ENCODE peak calls at places on chromosome 14, in five cellular contexts. B, W, U, S and Q are unnamed samples.

GRCh38 chr14:87131879-87132278 is 861.1 kb downstream of the GALC start:
- DNase-seq in B (no peak), W (no peak), U (peak), S (no peak), Q (no peak)

GRCh38 chr14:70955543-70956480 is 48.6 kb downstream of the PCNX1 start:
- DNase-seq in B (peak), W (no peak), U (peak), S (peak), Q (no peak)

GRCh38 chr14:36941783-36942521 is 230.5 kb downstream of the SLC25A21 start:
- DNase-seq in B (peak), W (peak), U (peak), S (peak), Q (no peak)

GRCh38 chr14:89137514-89138163 is 279.4 kb downstream of the FOXN3 start:
- DNase-seq in B (peak), W (no peak), U (no peak), S (no peak), Q (no peak)

GRCh38 chr14:38207830-38208815 is at the start of gene SSTR1:
- DNase-seq in B (peak), W (no peak), U (no peak), S (no peak), Q (no peak)

GRCh38 chr14:91830777-91831176 is 36.6 kb downstream of the TC2N start:
- DNase-seq in B (no peak), W (no peak), U (peak), S (no peak), Q (no peak)

GRCh38 chr14:29465095-29465494 is 462.6 kb downstream of the PRKD1 start:
- DNase-seq in B (no peak), W (no peak), U (no peak), S (no peak), Q (no peak)

GRCh38 chr14:74571901-74572828 is 39.9 kb downstream of the LTBP2 start:
- DNase-seq in B (peak), W (peak), U (no peak), S (no peak), Q (peak)

GRCh38 chr14:88017503-88017902 is 12.6 kb downstream of the GPR65 start:
- DNase-seq in B (no peak), W (no peak), U (no peak), S (no peak), Q (no peak)

GRCh38 chr14:86788229-86788628 is 1204.8 kb downstream of the GALC start:
- DNase-seq in B (peak), W (no peak), U (no peak), S (no peak), Q (no peak)

GRCh38 chr14:39469094-39469710 is 37.0 kb upstream of the FBXO33 start:
- DNase-seq in B (peak), W (peak), U (peak), S (no peak), Q (no peak)

GRCh38 chr14:96470331-96470730 is 31.9 kb upstream of the PAPOLA start:
- DNase-seq in B (no peak), W (no peak), U (no peak), S (no peak), Q (no peak)

GRCh38 chr14:87522575-87522974 is 470.4 kb downstream of the GALC start:
- DNase-seq in B (no peak), W (no peak), U (peak), S (no peak), Q (no peak)

GRCh38 chr14:100152091-100152490 is 7.4 kb downstream of the DEGS2 start:
- DNase-seq in B (no peak), W (no peak), U (no peak), S (no peak), Q (no peak)

GRCh38 chr14:37116933-37117844 is 55.2 kb downstream of the SLC25A21 start:
- DNase-seq in B (peak), W (no peak), U (peak), S (no peak), Q (no peak)

GRCh38 chr14:104118006-104118844 is 20.2 kb upstream of the KIF26A start:
- DNase-seq in B (no peak), W (no peak), U (no peak), S (no peak), Q (no peak)

GRCh38 chr14:74867673-74868072 is 8.3 kb downstream of the PROX2 start:
- DNase-seq in B (peak), W (no peak), U (no peak), S (no peak), Q (no peak)

GRCh38 chr14:52283099-52283498 is 15.6 kb downstream of the PTGDR start:
- DNase-seq in B (no peak), W (no peak), U (peak), S (no peak), Q (no peak)

GRCh38 chr14:105087963-105088811 is 23.0 kb upstream of the GPR132 start:
- DNase-seq in B (peak), W (peak), U (peak), S (no peak), Q (no peak)

GRCh38 chr14:35388656-35389314 is 15.8 kb downstream of the NFKBIA start:
- DNase-seq in B (no peak), W (no peak), U (no peak), S (no peak), Q (no peak)

GRCh38 chr14:97277711-97278110 is 480.5 kb downstream of the VRK1 start:
- DNase-seq in B (no peak), W (peak), U (peak), S (no peak), Q (no peak)

GRCh38 chr14:104931771-104932675 is 7.3 kb downstream of the PLD4 start:
- DNase-seq in B (no peak), W (no peak), U (no peak), S (peak), Q (no peak)

GRCh38 chr14:92684801-92685560 is 63.4 kb downstream of the LGMN start:
- DNase-seq in B (no peak), W (no peak), U (no peak), S (no peak), Q (no peak)

GRCh38 chr14:55088356-55088755 is 36.9 kb downstream of the MAPK1IP1L start:
- DNase-seq in B (no peak), W (no peak), U (no peak), S (no peak), Q (no peak)

GRCh38 chr14:85471744-85472143 is 58.2 kb upstream of the FLRT2 start:
- DNase-seq in B (peak), W (peak), U (peak), S (no peak), Q (no peak)